ENCODE peak calls at places on chromosome 11, in four cellular contexts. C is transverse colon; Z is activated CD4-positive, alpha-beta memory T cell treated with anti-CD3 and anti-CD28 coated beads for 36 hours; B is G401. K is an unnamed sample.

GRCh38 chr11:18012906-18013781 is at the start of gene SERGEF:
- DNase-seq in C (peak), Z (peak), B (peak), K (peak)

GRCh38 chr11:12121011-12121410 is 10.6 kb downstream of the MICAL2 start:
- DNase-seq in C (no peak), Z (no peak), B (no peak), K (no peak)

GRCh38 chr11:111183706-111184105 is 61.8 kb upstream of the POU2AF2 start:
- DNase-seq in C (no peak), Z (no peak), B (no peak), K (no peak)

GRCh38 chr11:113730887-113731726 is 25.0 kb upstream of the TMPRSS5 start:
- DNase-seq in C (peak), Z (no peak), B (peak), K (peak)

GRCh38 chr11:100849009-100849913 is 162.2 kb downstream of the ARHGAP42 start:
- DNase-seq in C (no peak), Z (no peak), B (no peak), K (no peak)

GRCh38 chr11:94776351-94777321 is 8.5 kb downstream of the AMOTL1 start:
- DNase-seq in C (no peak), Z (no peak), B (no peak), K (no peak)

GRCh38 chr11:86797133-86797532 is 3.2 kb upstream of the PRSS23 start:
- DNase-seq in C (no peak), Z (no peak), B (no peak), K (no peak)

GRCh38 chr11:131884461-131885073 is 514.2 kb downstream of the NTM start:
- DNase-seq in C (no peak), Z (no peak), B (no peak), K (no peak)

GRCh38 chr11:13224324-13224723 is 53.3 kb upstream of the BMAL1 start:
- DNase-seq in C (no peak), Z (no peak), B (no peak), K (no peak)

GRCh38 chr11:18844753-18845367 is 53.3 kb upstream of the PTPN5 start:
- DNase-seq in C (no peak), Z (no peak), B (peak), K (no peak)

GRCh38 chr11:38460901-38461300 is 1862.9 kb upstream of the RAG2 start:
- DNase-seq in C (no peak), Z (no peak), B (peak), K (peak)

GRCh38 chr11:122748968-122749687 is 89.2 kb upstream of the CRTAM start:
- DNase-seq in C (peak), Z (peak), B (no peak), K (no peak)

GRCh38 chr11:128802358-128802981 is 64.6 kb downstream of the KCNJ1 start:
- DNase-seq in C (no peak), Z (no peak), B (no peak), K (no peak)

GRCh38 chr11:14054708-14055107 is 92.2 kb downstream of the SPON1 start:
- DNase-seq in C (no peak), Z (no peak), B (no peak), K (no peak)

GRCh38 chr11:93541884-93542752 is 1.1 kb downstream of the SMCO4 start:
- DNase-seq in C (peak), Z (peak), B (peak), K (no peak)

GRCh38 chr11:27087425-27087824 is 46.8 kb downstream of the BBOX1 start:
- DNase-seq in C (no peak), Z (no peak), B (no peak), K (no peak)

GRCh38 chr11:1348146-1348545 is 38.7 kb upstream of the TOLLIP start:
- DNase-seq in C (no peak), Z (no peak), B (no peak), K (no peak)

GRCh38 chr11:126317681-126318641 is 14.1 kb downstream of the DCPS start:
- DNase-seq in C (peak), Z (peak), B (peak), K (peak)

GRCh38 chr11:14132312-14132711 is 169.8 kb downstream of the SPON1 start:
- DNase-seq in C (peak), Z (no peak), B (peak), K (peak)

K was measured in cerebellum.